ENCODE peak calls at places on chromosomes 16 and 17, in six cellular contexts. B is HT1080; C is stimulated activated effector memory CD8-positive, alpha-beta T cell treated with anti-CD3 and anti-CD28 coated beads, Interleukin-12 subunit alpha, Interleukin-12 subunit beta, amount 100 ng/mL, for 72 hours; I is pancreas; U is T-helper 2 cell; F is NCI-H1436. H is an unnamed sample.

GRCh38 chr17:50570516-50570915 is 10.0 kb downstream of the CACNA1G start:
- DNase-seq in B (no peak), C (no peak), I (no peak), U (no peak), F (peak; percentile 84), H (no peak)

GRCh38 chr17:39547713-39548478 is 59.8 kb downstream of the NEUROD2 start:
- DNase-seq in B (peak; percentile 49), C (peak; percentile 80), I (peak; percentile 64), U (peak; percentile 57), F (peak; percentile 58), H (no peak)

GRCh38 chr17:61126476-61127240 is 273.0 kb upstream of the TBX2 start:
- DNase-seq in B (no peak), C (no peak), I (no peak), U (no peak), F (no peak), H (no peak)

GRCh38 chr16:84514874-84515835 is 10.7 kb upstream of the MEAK7 start:
- DNase-seq in B (no peak), C (peak; percentile 57), I (no peak), U (peak; percentile 42), F (no peak), H (peak; percentile 87)

GRCh38 chr17:1227917-1228751 is 42.1 kb upstream of the BHLHA9 start:
- DNase-seq in B (no peak), C (no peak), I (peak; percentile 39), U (no peak), F (no peak), H (peak; percentile 71)

GRCh38 chr17:42404326-42405055 is 16.2 kb upstream of the STAT3 start:
- DNase-seq in B (no peak), C (no peak), I (peak; percentile 40), U (no peak), F (no peak), H (peak; percentile 29)

GRCh38 chr17:38417210-38417951 is 10.9 kb upstream of the ARHGAP23 start:
- DNase-seq in B (no peak), C (no peak), I (no peak), U (no peak), F (no peak), H (no peak)

GRCh38 chr17:83203073-83203471 is 123.7 kb downstream of the METRNL start:
- DNase-seq in B (peak; percentile 80), C (peak; percentile 2), I (no peak), U (no peak), F (no peak), H (peak; percentile 50)

GRCh38 chr16:88688013-88688778 is 1.9 kb upstream of the SNAI3 start:
- DNase-seq in B (no peak), C (no peak), I (peak; percentile 93), U (no peak), F (no peak), H (no peak)

H was measured in mucosa of descending colon.